ENCODE peak calls at places on chromosomes 3 and 15, in seven cellular contexts. D is H9, J is IMR-90, C is mesenchymal stem cell, O is mesendoderm, A is H1, Y is trophoblast cell. P is an unnamed sample.

GRCh38 chr3:33921608-33922007 is 123.2 kb downstream of the PDCD6IP start:
- DNase-seq in D (no peak), A (no peak), Y (no peak), C (no peak), J (peak; percentile 3), O (peak; percentile 29), P (no peak)

GRCh38 chr3:187878776-187879524 is 133.7 kb upstream of the BCL6 start:
- DNase-seq in A (no peak), Y (peak; percentile 86), O (no peak), C (no peak), D (no peak), J (peak; percentile 42), P (no peak)

GRCh38 chr3:39783730-39784129 is 25.7 kb upstream of the MYRIP start:
- DNase-seq in Y (no peak), O (no peak), J (no peak), A (no peak), D (no peak), C (no peak), P (no peak)

GRCh38 chr3:49717539-49718418 is 1.7 kb downstream of the AMIGO3 start:
- DNase-seq in D (no peak), O (no peak), J (no peak), Y (no peak), A (no peak), C (no peak), P (no peak)

GRCh38 chr3:83003917-83004316 is 1242.5 kb upstream of the GBE1 start:
- DNase-seq in A (no peak), J (no peak), D (no peak), C (no peak), Y (no peak), O (no peak), P (no peak)

GRCh38 chr3:124846189-124846588 is 41.0 kb downstream of the ITGB5 start:
- DNase-seq in D (no peak), C (peak; percentile 60), Y (no peak), A (no peak), O (no peak), J (peak; percentile 78), P (no peak)

GRCh38 chr3:195245531-195245951 is 25.4 kb downstream of the XXYLT1 start:
- DNase-seq in C (no peak), O (no peak), Y (no peak), D (no peak), J (no peak), A (no peak), P (no peak)

GRCh38 chr15:53884441-53884840 is 93.8 kb upstream of the UNC13C start:
- DNase-seq in Y (peak; percentile 73), D (no peak), A (no peak), O (peak; percentile 7), C (no peak), J (no peak), P (no peak)

GRCh38 chr3:54604495-54604894 is 323.4 kb downstream of the LRTM1 start:
- DNase-seq in O (no peak), D (no peak), J (no peak), C (no peak), Y (no peak), A (no peak), P (no peak)

GRCh38 chr3:164479978-164480377 is 598.3 kb downstream of the SI start:
- DNase-seq in J (no peak), A (no peak), O (no peak), D (no peak), Y (no peak), C (no peak), P (no peak)

GRCh38 chr3:155382396-155383042 is 89.0 kb upstream of the STRIT1 start:
- DNase-seq in J (peak; percentile 42), O (peak; percentile 82), D (peak; percentile 83), A (peak; percentile 72), Y (peak; percentile 88), C (peak; percentile 70), P (peak; percentile 66)

GRCh38 chr15:63973212-63974009 is 72.9 kb downstream of the DAPK2 start:
- DNase-seq in O (no peak), Y (peak; percentile 93), A (no peak), J (peak; percentile 67), D (no peak), C (no peak), P (no peak)

GRCh38 chr15:45612790-45613415 is 21.9 kb upstream of the SQOR start:
- DNase-seq in O (no peak), A (no peak), Y (no peak), J (peak; percentile 77), D (no peak), C (peak; percentile 53), P (no peak)

GRCh38 chr3:127803619-127804018 is 18.7 kb downstream of the MGLL start:
- DNase-seq in A (no peak), C (peak; percentile 89), J (peak; percentile 98), O (peak; percentile 87), D (no peak), Y (peak; percentile 94), P (no peak)

GRCh38 chr15:90880381-90881145 is 3.7 kb upstream of the FES start:
- DNase-seq in A (no peak), J (no peak), O (no peak), D (no peak), Y (no peak), C (no peak), P (no peak)

GRCh38 chr15:63210151-63211051 is 21.0 kb downstream of the RAB8B start:
- DNase-seq in O (peak; percentile 78), C (no peak), Y (no peak), D (peak; percentile 38), J (no peak), A (no peak), P (no peak)

GRCh38 chr15:37117030-37117429 is 16.7 kb upstream of the MEIS2 start:
- DNase-seq in O (no peak), A (no peak), C (no peak), D (no peak), J (no peak), Y (no peak), P (no peak)

GRCh38 chr3:171748341-171748918 is 61.9 kb downstream of the PLD1 start:
- DNase-seq in D (no peak), C (no peak), A (no peak), J (peak; percentile 17), Y (peak; percentile 12), O (peak; percentile 41), P (no peak)

GRCh38 chr3:69115731-69116130 is 6.7 kb downstream of the LMOD3 start:
- DNase-seq in J (peak; percentile 78), D (no peak), O (no peak), A (no peak), C (peak; percentile 13), Y (no peak), P (no peak)

GRCh38 chr3:8990266-8991215 is 27.3 kb upstream of the RAD18 start:
- DNase-seq in Y (no peak), J (peak; percentile 85), D (no peak), A (no peak), O (no peak), C (peak; percentile 70), P (no peak)

GRCh38 chr3:54801977-54802376 is 125.9 kb downstream of the LRTM1 start:
- DNase-seq in J (no peak), Y (no peak), O (peak; percentile 90), A (no peak), C (no peak), D (no peak), P (no peak)

GRCh38 chr15:91445701-91446100 is 345.6 kb downstream of the SV2B start:
- DNase-seq in C (no peak), D (no peak), J (peak; percentile 4), O (no peak), A (no peak), Y (peak; percentile 13), P (no peak)

GRCh38 chr3:10286596-10287295 is 6.0 kb downstream of the GHRL start:
- DNase-seq in O (peak; percentile 95), C (peak; percentile 64), D (peak; percentile 67), Y (peak; percentile 60), A (peak; percentile 57), J (peak; percentile 74), P (peak; percentile 58)

GRCh38 chr15:74425634-74426033 is 8.1 kb downstream of the SEMA7A start:
- DNase-seq in C (no peak), Y (no peak), D (no peak), O (no peak), J (no peak), A (no peak), P (no peak)

GRCh38 chr3:74420538-74421128 is 193.8 kb downstream of the CNTN3 start:
- DNase-seq in A (no peak), C (no peak), Y (no peak), O (no peak), D (no peak), J (no peak), P (no peak)
- H2BK5ac ChIP-seq in A (no peak overlapping the region), C (no peak overlapping the region), Y (no peak overlapping the region), O (no peak overlapping the region), D (no peak overlapping the region), J (no peak overlapping the region), P (no peak overlapping the region)

GRCh38 chr15:59104912-59105732 is at the start of gene CCNB2:
- DNase-seq in Y (peak; percentile 95), J (peak; percentile 94), A (peak; percentile 79), O (peak; percentile 98), D (peak; percentile 94), C (peak; percentile 96), P (peak; percentile 90)

GRCh38 chr15:59111267-59111666 is 6.3 kb downstream of the CCNB2 start:
- DNase-seq in O (no peak), A (no peak), C (no peak), Y (no peak), D (no peak), J (no peak), P (no peak)

GRCh38 chr15:59104602-59104911 is 389 bp upstream of the CCNB2 start:
- DNase-seq in D (no peak), C (no peak), J (no peak), Y (no peak), A (no peak), O (no peak), P (no peak)

DNA sequence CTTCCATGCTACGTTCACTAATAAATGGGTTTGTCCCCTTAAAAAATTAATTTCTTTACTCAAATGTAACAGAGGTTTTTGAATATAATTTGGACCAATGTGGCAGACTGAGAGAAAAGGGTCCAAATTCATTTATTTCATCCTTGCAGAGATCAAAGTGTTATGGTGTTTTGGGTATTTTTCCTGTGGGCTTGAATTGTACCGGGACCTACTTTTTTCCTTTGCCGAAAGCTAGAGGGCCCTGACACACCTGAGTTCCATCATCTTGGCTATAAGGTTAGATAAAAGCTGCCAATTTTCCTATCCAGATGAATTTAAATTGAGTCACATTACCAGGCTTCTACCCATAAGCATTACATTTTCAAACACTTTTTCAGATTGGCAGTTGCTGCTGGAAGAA is 893 bp downstream of the CCNB2 start:
- DNase-seq in Y (no peak), J (no peak), D (no peak), C (no peak), A (no peak), O (peak; percentile 22), P (no peak)
- H2BK5ac ChIP-seq in Y (no peak overlapping the region), J (peak overlapping the region; percentile 19), D (no peak overlapping the region), C (no peak overlapping the region), A (peak overlapping the region; percentile 93), O (no peak overlapping the region), P (no peak overlapping the region)

DNA sequence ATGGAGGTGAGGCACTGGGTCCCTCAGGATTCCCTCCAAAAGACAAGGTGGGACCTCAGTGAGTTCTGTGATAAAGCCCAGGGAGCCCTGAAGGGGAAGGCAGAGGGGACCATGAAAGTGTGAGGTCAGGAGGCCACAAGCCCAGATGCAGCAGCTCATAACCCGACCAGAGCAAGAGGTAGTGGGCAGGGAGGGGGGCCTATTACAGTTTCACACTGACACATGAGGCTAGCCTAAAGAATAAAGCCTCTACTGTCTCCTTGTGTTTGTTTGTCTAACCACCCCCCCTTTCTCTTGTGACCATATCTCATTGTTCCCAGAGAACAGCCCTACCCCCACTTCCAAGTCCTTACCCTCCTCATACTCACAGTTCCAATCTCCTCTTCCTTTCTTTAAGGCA is 8.7 kb downstream of the ADCY5 start:
- DNase-seq in J (no peak), C (no peak), O (no peak), D (no peak), A (no peak), Y (no peak), P (no peak)
- H2BK5ac ChIP-seq in J (no peak overlapping the region), C (no peak overlapping the region), O (no peak overlapping the region), D (no peak overlapping the region), A (no peak overlapping the region), Y (no peak overlapping the region), P (no peak overlapping the region)

GRCh38 chr3:184311633-184312032 is 2.8 kb upstream of the EIF4G1 start:
- DNase-seq in C (no peak), D (no peak), Y (no peak), O (no peak), A (no peak), J (no peak), P (no peak)
- H2BK5ac ChIP-seq in C (no peak overlapping the region), D (no peak overlapping the region), Y (no peak overlapping the region), O (no peak overlapping the region), A (no peak overlapping the region), J (no peak overlapping the region), P (no peak overlapping the region)